ENCODE peak calls at places on chromosomes 13 and 19, in four cellular contexts. One of them, this sample, is unnamed.
A peak's percentile ranks its signal among the peaks of the same experiment; 100 is the strongest.

GRCh38 chr19:2811221-2811722 is 8.4 kb upstream of the ZNF554 start:
- DNase-seq in CD4-positive, alpha-beta memory T cell: no peak
- DNase-seq in HTR-8/SVneo: no peak
- DNase-seq in stimulated activated CD4-positive, alpha-beta T cell treated with anti-CD3 and anti-CD28 coated beads, Interleukin-4, amount 100 ng/mL, for 4 hours: no peak
- DNase-seq in this sample: no peak

GRCh38 chr13:96032717-96033116 is 20.5 kb downstream of the UGGT2 start:
- DNase-seq in CD4-positive, alpha-beta memory T cell: no peak
- DNase-seq in HTR-8/SVneo: no peak
- DNase-seq in stimulated activated CD4-positive, alpha-beta T cell treated with anti-CD3 and anti-CD28 coated beads, Interleukin-4, amount 100 ng/mL, for 4 hours: no peak
- DNase-seq in this sample: no peak

GRCh38 chr13:112188298-112188610 is 121.3 kb downstream of the SOX1 start:
- DNase-seq in CD4-positive, alpha-beta memory T cell: no peak
- DNase-seq in HTR-8/SVneo: no peak
- DNase-seq in stimulated activated CD4-positive, alpha-beta T cell treated with anti-CD3 and anti-CD28 coated beads, Interleukin-4, amount 100 ng/mL, for 4 hours: no peak
- DNase-seq in this sample: no peak

GRCh38 chr13:36275190-36276002 is 22.2 kb downstream of the CCDC169 start:
- DNase-seq in CD4-positive, alpha-beta memory T cell: no peak
- DNase-seq in HTR-8/SVneo: peak; percentile 21
- DNase-seq in stimulated activated CD4-positive, alpha-beta T cell treated with anti-CD3 and anti-CD28 coated beads, Interleukin-4, amount 100 ng/mL, for 4 hours: no peak
- DNase-seq in this sample: no peak

GRCh38 chr13:113138792-113139551 is 16.4 kb downstream of the F10 start:
- DNase-seq in CD4-positive, alpha-beta memory T cell: no peak
- DNase-seq in HTR-8/SVneo: no peak
- DNase-seq in stimulated activated CD4-positive, alpha-beta T cell treated with anti-CD3 and anti-CD28 coated beads, Interleukin-4, amount 100 ng/mL, for 4 hours: no peak
- DNase-seq in this sample: no peak

GRCh38 chr19:1942934-1943555 is 2.1 kb downstream of the CSNK1G2 start:
- DNase-seq in CD4-positive, alpha-beta memory T cell: no peak
- DNase-seq in HTR-8/SVneo: no peak
- DNase-seq in stimulated activated CD4-positive, alpha-beta T cell treated with anti-CD3 and anti-CD28 coated beads, Interleukin-4, amount 100 ng/mL, for 4 hours: no peak
- DNase-seq in this sample: peak; percentile 47

GRCh38 chr13:52348983-52349780 is 56.8 kb downstream of the THSD1 start:
- DNase-seq in CD4-positive, alpha-beta memory T cell: no peak
- DNase-seq in HTR-8/SVneo: peak; percentile 48
- DNase-seq in stimulated activated CD4-positive, alpha-beta T cell treated with anti-CD3 and anti-CD28 coated beads, Interleukin-4, amount 100 ng/mL, for 4 hours: peak; percentile 7
- DNase-seq in this sample: no peak

GRCh38 chr19:11378319-11379189 is 4.1 kb downstream of the SWSAP1 start:
- DNase-seq in CD4-positive, alpha-beta memory T cell: no peak
- DNase-seq in HTR-8/SVneo: no peak
- DNase-seq in stimulated activated CD4-positive, alpha-beta T cell treated with anti-CD3 and anti-CD28 coated beads, Interleukin-4, amount 100 ng/mL, for 4 hours: no peak
- DNase-seq in this sample: no peak

GRCh38 chr19:2097330-2098327 is 914 bp downstream of the IZUMO4 start:
- DNase-seq in CD4-positive, alpha-beta memory T cell: peak; percentile 53
- DNase-seq in HTR-8/SVneo: no peak
- DNase-seq in stimulated activated CD4-positive, alpha-beta T cell treated with anti-CD3 and anti-CD28 coated beads, Interleukin-4, amount 100 ng/mL, for 4 hours: peak; percentile 65
- DNase-seq in this sample: no peak

GRCh38 chr19:47190167-47190727 is 40.8 kb downstream of the BBC3 start:
- DNase-seq in CD4-positive, alpha-beta memory T cell: peak; percentile 60
- DNase-seq in HTR-8/SVneo: peak; percentile 63
- DNase-seq in stimulated activated CD4-positive, alpha-beta T cell treated with anti-CD3 and anti-CD28 coated beads, Interleukin-4, amount 100 ng/mL, for 4 hours: peak; percentile 70
- DNase-seq in this sample: no peak

GRCh38 chr19:29365836-29366417 is 153.0 kb upstream of the UQCRFS1 start:
- DNase-seq in CD4-positive, alpha-beta memory T cell: no peak
- DNase-seq in HTR-8/SVneo: no peak
- DNase-seq in stimulated activated CD4-positive, alpha-beta T cell treated with anti-CD3 and anti-CD28 coated beads, Interleukin-4, amount 100 ng/mL, for 4 hours: no peak
- DNase-seq in this sample: no peak

GRCh38 chr13:73934215-73934623 is 200.0 kb downstream of the KLF12 start:
- DNase-seq in CD4-positive, alpha-beta memory T cell: no peak
- DNase-seq in HTR-8/SVneo: no peak
- DNase-seq in stimulated activated CD4-positive, alpha-beta T cell treated with anti-CD3 and anti-CD28 coated beads, Interleukin-4, amount 100 ng/mL, for 4 hours: no peak
- DNase-seq in this sample: no peak

GRCh38 chr13:40946485-40946884 is 72.6 kb downstream of the ELF1 start:
- DNase-seq in CD4-positive, alpha-beta memory T cell: no peak
- DNase-seq in HTR-8/SVneo: no peak
- DNase-seq in stimulated activated CD4-positive, alpha-beta T cell treated with anti-CD3 and anti-CD28 coated beads, Interleukin-4, amount 100 ng/mL, for 4 hours: no peak
- DNase-seq in this sample: no peak